ENCODE peak calls at places on chromosomes 6 and 20, in four cellular contexts. One of them, this sample, is unnamed.

GRCh38 chr6:140480852-140481251 is 1106.4 kb upstream of the CITED2 start:
- DNase-seq in Calu3: no peak
- DNase-seq in naive thymus-derived CD8-positive, alpha-beta T cell: no peak
- DNase-seq in fibroblast of lung: peak
- DNase-seq in this sample: no peak

GRCh38 chr20:39830903-39831302 is 858.1 kb downstream of the MAFB start:
- DNase-seq in Calu3: no peak
- DNase-seq in naive thymus-derived CD8-positive, alpha-beta T cell: no peak
- DNase-seq in fibroblast of lung: no peak
- DNase-seq in this sample: no peak

GRCh38 chr6:19209202-19209601 is 628.0 kb upstream of the ID4 start:
- DNase-seq in Calu3: no peak
- DNase-seq in naive thymus-derived CD8-positive, alpha-beta T cell: no peak
- DNase-seq in fibroblast of lung: no peak
- DNase-seq in this sample: no peak

GRCh38 chr6:137286926-137287325 is 67.7 kb upstream of the IFNGR1 start:
- DNase-seq in Calu3: no peak
- DNase-seq in naive thymus-derived CD8-positive, alpha-beta T cell: no peak
- DNase-seq in fibroblast of lung: no peak
- DNase-seq in this sample: peak

GRCh38 chr6:10976571-10976970 is 67.5 kb downstream of the ELOVL2 start:
- DNase-seq in Calu3: no peak
- DNase-seq in naive thymus-derived CD8-positive, alpha-beta T cell: no peak
- DNase-seq in fibroblast of lung: no peak
- DNase-seq in this sample: no peak

GRCh38 chr20:34105978-34106675 is 5.9 kb downstream of the EIF2S2 start:
- DNase-seq in Calu3: no peak
- DNase-seq in naive thymus-derived CD8-positive, alpha-beta T cell: no peak
- DNase-seq in fibroblast of lung: no peak
- DNase-seq in this sample: no peak

GRCh38 chr20:50427740-50428462 is 82.3 kb upstream of the PTPN1 start:
- DNase-seq in Calu3: no peak
- DNase-seq in naive thymus-derived CD8-positive, alpha-beta T cell: no peak
- DNase-seq in fibroblast of lung: peak
- DNase-seq in this sample: no peak

GRCh38 chr6:107674995-107675738 is 148.9 kb downstream of the SCML4 start:
- DNase-seq in Calu3: peak
- DNase-seq in naive thymus-derived CD8-positive, alpha-beta T cell: peak
- DNase-seq in fibroblast of lung: peak
- DNase-seq in this sample: peak

GRCh38 chr20:45090481-45090880 is 10.4 kb downstream of the KCNS1 start:
- DNase-seq in Calu3: no peak
- DNase-seq in naive thymus-derived CD8-positive, alpha-beta T cell: no peak
- DNase-seq in fibroblast of lung: peak
- DNase-seq in this sample: peak

GRCh38 chr6:20870493-20870892 is 336.2 kb downstream of the CDKAL1 start:
- DNase-seq in Calu3: no peak
- DNase-seq in naive thymus-derived CD8-positive, alpha-beta T cell: no peak
- DNase-seq in fibroblast of lung: no peak
- DNase-seq in this sample: no peak

GRCh38 chr6:4281341-4282293 is 146.2 kb upstream of the ECI2 start:
- DNase-seq in Calu3: peak
- DNase-seq in naive thymus-derived CD8-positive, alpha-beta T cell: no peak
- DNase-seq in fibroblast of lung: peak
- DNase-seq in this sample: peak

GRCh38 chr6:156953125-156953477 is 175.9 kb downstream of the ARID1B start:
- DNase-seq in Calu3: no peak
- DNase-seq in naive thymus-derived CD8-positive, alpha-beta T cell: no peak
- DNase-seq in fibroblast of lung: no peak
- DNase-seq in this sample: peak

GRCh38 chr6:13760948-13761347 is 49.3 kb upstream of the RANBP9 start:
- DNase-seq in Calu3: no peak
- DNase-seq in naive thymus-derived CD8-positive, alpha-beta T cell: no peak
- DNase-seq in fibroblast of lung: peak
- DNase-seq in this sample: no peak

GRCh38 chr20:17835240-17835940 is 133.2 kb downstream of the SNX5 start:
- DNase-seq in Calu3: no peak
- DNase-seq in naive thymus-derived CD8-positive, alpha-beta T cell: no peak
- DNase-seq in fibroblast of lung: peak
- DNase-seq in this sample: peak

GRCh38 chr20:51233345-51233744 is 210.4 kb upstream of the KCNG1 start:
- DNase-seq in Calu3: no peak
- DNase-seq in naive thymus-derived CD8-positive, alpha-beta T cell: no peak
- DNase-seq in fibroblast of lung: no peak
- DNase-seq in this sample: peak

GRCh38 chr20:7667194-7667593 is 273.1 kb downstream of the HAO1 start:
- DNase-seq in Calu3: no peak
- DNase-seq in naive thymus-derived CD8-positive, alpha-beta T cell: no peak
- DNase-seq in fibroblast of lung: peak
- DNase-seq in this sample: no peak

GRCh38 chr6:136669299-136669699 is 119.1 kb upstream of the MAP7 start:
- DNase-seq in Calu3: peak
- DNase-seq in naive thymus-derived CD8-positive, alpha-beta T cell: no peak
- DNase-seq in fibroblast of lung: peak
- DNase-seq in this sample: no peak

GRCh38 chr6:144244688-144245087 is 40.4 kb upstream of the UTRN start:
- DNase-seq in Calu3: no peak
- DNase-seq in naive thymus-derived CD8-positive, alpha-beta T cell: no peak
- DNase-seq in fibroblast of lung: no peak
- DNase-seq in this sample: no peak

GRCh38 chr6:112253505-112253841 is 894 bp downstream of the LAMA4 start:
- DNase-seq in Calu3: no peak
- DNase-seq in naive thymus-derived CD8-positive, alpha-beta T cell: no peak
- DNase-seq in fibroblast of lung: no peak
- DNase-seq in this sample: no peak

GRCh38 chr6:99802396-99803031 is 191.5 kb downstream of the MCHR2 start:
- DNase-seq in Calu3: peak
- DNase-seq in naive thymus-derived CD8-positive, alpha-beta T cell: no peak
- DNase-seq in fibroblast of lung: no peak
- DNase-seq in this sample: peak